ENCODE peak calls at places on chromosomes 1 and 21, in seven cellular contexts. One of them, this sample, is unnamed.
A peak's percentile ranks its signal among the peaks of the same experiment; 100 is the strongest.

GRCh38 chr1:181189691-181190361 is 101.3 kb downstream of the IER5 start:
- DNase-seq in K562: peak; percentile 82
- DNase-seq in IMR-90: peak; percentile 29
- DNase-seq in A549: peak; percentile 63
- DNase-seq in HCT116: peak; percentile 19
- DNase-seq in H1: peak; percentile 58
- DNase-seq in HepG2: peak; percentile 20
- DNase-seq in this sample: no peak

GRCh38 chr1:1069061-1069710 is 4.9 kb downstream of the RNF223 start:
- DNase-seq in K562: peak; percentile 92
- DNase-seq in IMR-90: peak; percentile 40
- DNase-seq in A549: peak; percentile 81
- DNase-seq in HCT116: peak; percentile 65
- DNase-seq in H1: peak; percentile 68
- DNase-seq in HepG2: peak; percentile 55
- DNase-seq in this sample: peak; percentile 40

GRCh38 chr1:244918422-244919319 is 54.3 kb upstream of the HNRNPU start:
- DNase-seq in K562: peak; percentile 85
- DNase-seq in IMR-90: peak; percentile 12
- DNase-seq in A549: peak; percentile 40
- DNase-seq in HCT116: no peak
- DNase-seq in H1: no peak
- DNase-seq in HepG2: no peak
- DNase-seq in this sample: no peak

GRCh38 chr1:211910136-211910884 is 79.7 kb upstream of the LPGAT1 start:
- DNase-seq in K562: no peak
- DNase-seq in IMR-90: no peak
- DNase-seq in A549: no peak
- DNase-seq in HCT116: no peak
- DNase-seq in H1: no peak
- DNase-seq in HepG2: peak; percentile 76
- DNase-seq in this sample: no peak

GRCh38 chr1:53644496-53644895 is 94.5 kb downstream of the GLIS1 start:
- DNase-seq in K562: no peak
- DNase-seq in IMR-90: no peak
- DNase-seq in A549: no peak
- DNase-seq in HCT116: no peak
- DNase-seq in H1: no peak
- DNase-seq in HepG2: no peak
- DNase-seq in this sample: no peak

GRCh38 chr1:195979646-195980045 is 628.6 kb downstream of the KCNT2 start:
- DNase-seq in K562: no peak
- DNase-seq in IMR-90: no peak
- DNase-seq in A549: no peak
- DNase-seq in HCT116: no peak
- DNase-seq in H1: no peak
- DNase-seq in HepG2: no peak
- DNase-seq in this sample: no peak

GRCh38 chr1:227561303-227561702 is 2.1 kb upstream of the ZNF678 start:
- DNase-seq in K562: no peak
- DNase-seq in IMR-90: no peak
- DNase-seq in A549: no peak
- DNase-seq in HCT116: no peak
- DNase-seq in H1: no peak
- DNase-seq in HepG2: no peak
- DNase-seq in this sample: no peak

GRCh38 chr1:245091818-245092637 is 62.8 kb upstream of the KIF26B start:
- DNase-seq in K562: peak; percentile 77
- DNase-seq in IMR-90: peak; percentile 99
- DNase-seq in A549: peak; percentile 82
- DNase-seq in HCT116: peak; percentile 62
- DNase-seq in H1: no peak
- DNase-seq in HepG2: peak; percentile 84
- DNase-seq in this sample: no peak

GRCh38 chr1:59178339-59178744 is 118.6 kb upstream of the FGGY start:
- DNase-seq in K562: no peak
- DNase-seq in IMR-90: peak; percentile 90
- DNase-seq in A549: no peak
- DNase-seq in HCT116: no peak
- DNase-seq in H1: no peak
- DNase-seq in HepG2: no peak
- DNase-seq in this sample: no peak

GRCh38 chr1:64073705-64074104 is 129.7 kb upstream of the UBE2U start:
- DNase-seq in K562: no peak
- DNase-seq in IMR-90: no peak
- DNase-seq in A549: no peak
- DNase-seq in HCT116: no peak
- DNase-seq in H1: no peak
- DNase-seq in HepG2: no peak
- DNase-seq in this sample: no peak

GRCh38 chr1:93180723-93181613 is at the start of gene CCDC18:
- DNase-seq in K562: peak; percentile 79
- DNase-seq in IMR-90: peak; percentile 44
- DNase-seq in A549: peak; percentile 64
- DNase-seq in HCT116: peak; percentile 36
- DNase-seq in H1: no peak
- DNase-seq in HepG2: peak; percentile 21
- DNase-seq in this sample: peak; percentile 56

GRCh38 chr1:64826991-64827390 is 82.1 kb downstream of the RAVER2 start:
- DNase-seq in K562: no peak
- DNase-seq in IMR-90: no peak
- DNase-seq in A549: no peak
- DNase-seq in HCT116: no peak
- DNase-seq in H1: no peak
- DNase-seq in HepG2: no peak
- DNase-seq in this sample: no peak

GRCh38 chr1:41341756-41342562 is 19.3 kb upstream of the FOXO6 start:
- DNase-seq in K562: no peak
- DNase-seq in IMR-90: no peak
- DNase-seq in A549: no peak
- DNase-seq in HCT116: no peak
- DNase-seq in H1: no peak
- DNase-seq in HepG2: no peak
- DNase-seq in this sample: no peak

GRCh38 chr1:155206891-155207577 is 663 bp downstream of the THBS3 start:
- DNase-seq in K562: peak; percentile 91
- DNase-seq in IMR-90: peak; percentile 74
- DNase-seq in A549: peak; percentile 84
- DNase-seq in HCT116: no peak
- DNase-seq in H1: peak; percentile 81
- DNase-seq in HepG2: peak; percentile 72
- DNase-seq in this sample: no peak

GRCh38 chr1:26391450-26391849 is 18.9 kb upstream of the ZNF683 start:
- DNase-seq in K562: peak; percentile 84
- DNase-seq in IMR-90: peak; percentile 59
- DNase-seq in A549: peak; percentile 69
- DNase-seq in HCT116: peak; percentile 64
- DNase-seq in H1: no peak
- DNase-seq in HepG2: peak; percentile 52
- DNase-seq in this sample: no peak

GRCh38 chr1:152034654-152035405 is 2.0 kb downstream of the S100A11 start:
- DNase-seq in K562: peak; percentile 92
- DNase-seq in IMR-90: peak; percentile 59
- DNase-seq in A549: peak; percentile 86
- DNase-seq in HCT116: peak; percentile 79
- DNase-seq in H1: no peak
- DNase-seq in HepG2: peak; percentile 61
- DNase-seq in this sample: peak; percentile 57

GRCh38 chr1:107093385-107093784 is 36.9 kb downstream of the PRMT6 start:
- DNase-seq in K562: no peak
- DNase-seq in IMR-90: no peak
- DNase-seq in A549: no peak
- DNase-seq in HCT116: no peak
- DNase-seq in H1: no peak
- DNase-seq in HepG2: no peak
- DNase-seq in this sample: no peak

GRCh38 chr21:33278736-33279135 is 12.6 kb downstream of the IL10RB start:
- DNase-seq in K562: no peak
- DNase-seq in IMR-90: peak; percentile 44
- DNase-seq in A549: no peak
- DNase-seq in HCT116: no peak
- DNase-seq in H1: no peak
- DNase-seq in HepG2: no peak
- DNase-seq in this sample: no peak

GRCh38 chr1:47536646-47537118 is 98.8 kb downstream of the FOXD2 start:
- DNase-seq in K562: no peak
- DNase-seq in IMR-90: no peak
- DNase-seq in A549: no peak
- DNase-seq in HCT116: no peak
- DNase-seq in H1: no peak
- DNase-seq in HepG2: no peak
- DNase-seq in this sample: no peak

GRCh38 chr1:225442156-225442555 is 14.3 kb upstream of the LBR start:
- DNase-seq in K562: no peak
- DNase-seq in IMR-90: no peak
- DNase-seq in A549: no peak
- DNase-seq in HCT116: no peak
- DNase-seq in H1: no peak
- DNase-seq in HepG2: no peak
- DNase-seq in this sample: no peak

GRCh38 chr21:40719615-40720014 is 127.3 kb downstream of the DSCAM start:
- DNase-seq in K562: no peak
- DNase-seq in IMR-90: no peak
- DNase-seq in A549: no peak
- DNase-seq in HCT116: no peak
- DNase-seq in H1: no peak
- DNase-seq in HepG2: no peak
- DNase-seq in this sample: no peak

GRCh38 chr1:32040711-32041110 is 27.0 kb downstream of the KHDRBS1 start:
- DNase-seq in K562: no peak
- DNase-seq in IMR-90: no peak
- DNase-seq in A549: no peak
- DNase-seq in HCT116: no peak
- DNase-seq in H1: no peak
- DNase-seq in HepG2: no peak
- DNase-seq in this sample: no peak

GRCh38 chr1:164662955-164663354 is 104.0 kb downstream of the PBX1 start:
- DNase-seq in K562: no peak
- DNase-seq in IMR-90: no peak
- DNase-seq in A549: no peak
- DNase-seq in HCT116: no peak
- DNase-seq in H1: no peak
- DNase-seq in HepG2: no peak
- DNase-seq in this sample: no peak

GRCh38 chr1:219362702-219363101 is 189.0 kb downstream of the LYPLAL1 start:
- DNase-seq in K562: no peak
- DNase-seq in IMR-90: no peak
- DNase-seq in A549: no peak
- DNase-seq in HCT116: no peak
- DNase-seq in H1: no peak
- DNase-seq in HepG2: no peak
- DNase-seq in this sample: no peak

GRCh38 chr1:46133181-46133658 is 791 bp upstream of the PIK3R3 start:
- DNase-seq in K562: no peak
- DNase-seq in IMR-90: no peak
- DNase-seq in A549: no peak
- DNase-seq in HCT116: no peak
- DNase-seq in H1: no peak
- DNase-seq in HepG2: no peak
- DNase-seq in this sample: no peak

GRCh38 chr1:8061673-8062386 is 35.7 kb upstream of the ERRFI1 start:
- DNase-seq in K562: no peak
- DNase-seq in IMR-90: peak; percentile 82
- DNase-seq in A549: peak; percentile 80
- DNase-seq in HCT116: no peak
- DNase-seq in H1: no peak
- DNase-seq in HepG2: no peak
- DNase-seq in this sample: no peak

GRCh38 chr1:8456306-8456912 is 138.5 kb downstream of the SLC45A1 start:
- DNase-seq in K562: no peak
- DNase-seq in IMR-90: peak; percentile 82
- DNase-seq in A549: no peak
- DNase-seq in HCT116: no peak
- DNase-seq in H1: no peak
- DNase-seq in HepG2: no peak
- DNase-seq in this sample: no peak

GRCh38 chr1:67459068-67459467 is 28.9 kb upstream of the SERBP1 start:
- DNase-seq in K562: no peak
- DNase-seq in IMR-90: no peak
- DNase-seq in A549: no peak
- DNase-seq in HCT116: no peak
- DNase-seq in H1: peak; percentile 39
- DNase-seq in HepG2: no peak
- DNase-seq in this sample: no peak

GRCh38 chr1:232164078-232164963 is 465.6 kb downstream of the SIPA1L2 start:
- DNase-seq in K562: no peak
- DNase-seq in IMR-90: no peak
- DNase-seq in A549: peak; percentile 74
- DNase-seq in HCT116: no peak
- DNase-seq in H1: no peak
- DNase-seq in HepG2: peak; percentile 74
- DNase-seq in this sample: no peak
- TF ChIP-seq CEBPB in K562: no peak
- TF ChIP-seq CEBPB in IMR-90: no peak
- TF ChIP-seq CEBPB in A549: peak; percentile 35
- TF ChIP-seq CEBPB in HCT116: no peak
- TF ChIP-seq CEBPB in H1: no peak
- TF ChIP-seq CEBPB in HepG2: peak; percentile 73
- TF ChIP-seq CEBPB in this sample: no peak

DNA sequence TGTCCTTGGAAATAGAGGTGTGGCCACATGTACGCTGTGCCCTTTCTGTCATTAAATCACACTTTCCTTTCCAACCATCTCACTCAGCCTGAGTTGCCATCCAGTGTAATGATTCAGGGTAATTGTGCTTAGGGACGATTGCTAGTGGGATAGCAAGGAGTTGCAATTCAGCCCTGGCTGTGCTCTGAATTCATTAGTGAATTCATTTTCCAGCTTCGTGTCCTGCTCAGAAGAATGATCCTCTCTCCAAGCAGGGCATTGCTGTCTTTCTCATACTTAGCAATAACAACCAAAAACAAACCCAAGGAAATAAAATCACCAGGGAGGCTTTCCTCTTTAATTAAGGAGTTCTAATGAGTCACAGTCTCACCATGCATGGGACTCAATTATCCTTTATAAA is 166.9 kb downstream of the TSEN15 start:
- DNase-seq in K562: no peak
- DNase-seq in IMR-90: no peak
- DNase-seq in A549: no peak
- DNase-seq in HCT116: no peak
- DNase-seq in H1: no peak
- DNase-seq in HepG2: no peak
- DNase-seq in this sample: no peak
- TF ChIP-seq CEBPB in K562: no peak
- TF ChIP-seq CEBPB in IMR-90: no peak
- TF ChIP-seq CEBPB in A549: no peak
- TF ChIP-seq CEBPB in HCT116: no peak
- TF ChIP-seq CEBPB in H1: no peak
- TF ChIP-seq CEBPB in HepG2: no peak
- TF ChIP-seq CEBPB in this sample: no peak

GRCh38 chr1:160708118-160708517 is 3.5 kb downstream of the CD48 start:
- DNase-seq in K562: no peak
- DNase-seq in IMR-90: no peak
- DNase-seq in A549: no peak
- DNase-seq in HCT116: no peak
- DNase-seq in H1: no peak
- DNase-seq in HepG2: no peak
- DNase-seq in this sample: no peak
- TF ChIP-seq CEBPB in K562: no peak
- TF ChIP-seq CEBPB in IMR-90: no peak
- TF ChIP-seq CEBPB in A549: no peak
- TF ChIP-seq CEBPB in HCT116: no peak
- TF ChIP-seq CEBPB in H1: no peak
- TF ChIP-seq CEBPB in HepG2: no peak
- TF ChIP-seq CEBPB in this sample: no peak

GRCh38 chr21:45122432-45123132 is 48.2 kb downstream of the ADARB1 start:
- DNase-seq in K562: no peak
- DNase-seq in IMR-90: no peak
- DNase-seq in A549: no peak
- DNase-seq in HCT116: no peak
- DNase-seq in H1: no peak
- DNase-seq in HepG2: no peak
- DNase-seq in this sample: no peak
- TF ChIP-seq CEBPB in K562: no peak
- TF ChIP-seq CEBPB in IMR-90: no peak
- TF ChIP-seq CEBPB in A549: no peak
- TF ChIP-seq CEBPB in HCT116: no peak
- TF ChIP-seq CEBPB in H1: no peak
- TF ChIP-seq CEBPB in HepG2: no peak
- TF ChIP-seq CEBPB in this sample: no peak